ENCODE peak calls at places on chromosomes 16 and 17, in eight cellular contexts. One of them, this sample, is unnamed.

GRCh38 chr17:56773124-56773523 is 60.6 kb downstream of the C17orf67 start:
- DNase-seq in sciatic nerve: no peak
- DNase-seq in T-helper 1 cell: no peak
- DNase-seq in NCI-H2029: no peak
- DNase-seq in stimulated activated effector memory CD8-positive, alpha-beta T cell treated with anti-CD3 and anti-CD28 coated beads, Interleukin-12 subunit alpha, Interleukin-12 subunit beta, amount 100 ng/mL, for 72 hours: no peak
- DNase-seq in GM23248: no peak
- DNase-seq in NCI-H1930: no peak
- DNase-seq in central memory CD4-positive, alpha-beta T cell: no peak
- DNase-seq in this sample: no peak

GRCh38 chr17:32302037-32302436 is 36.4 kb downstream of the RHBDL3 start:
- DNase-seq in NCI-H1930: no peak
- DNase-seq in GM23248: no peak
- DNase-seq in stimulated activated effector memory CD8-positive, alpha-beta T cell treated with anti-CD3 and anti-CD28 coated beads, Interleukin-12 subunit alpha, Interleukin-12 subunit beta, amount 100 ng/mL, for 72 hours: no peak
- DNase-seq in T-helper 1 cell: no peak
- DNase-seq in sciatic nerve: no peak
- DNase-seq in central memory CD4-positive, alpha-beta T cell: no peak
- DNase-seq in NCI-H2029: peak
- DNase-seq in this sample: no peak

GRCh38 chr17:5631958-5632357 is 47.6 kb upstream of the NLRP1 start:
- DNase-seq in NCI-H1930: no peak
- DNase-seq in stimulated activated effector memory CD8-positive, alpha-beta T cell treated with anti-CD3 and anti-CD28 coated beads, Interleukin-12 subunit alpha, Interleukin-12 subunit beta, amount 100 ng/mL, for 72 hours: no peak
- DNase-seq in T-helper 1 cell: no peak
- DNase-seq in NCI-H2029: no peak
- DNase-seq in sciatic nerve: no peak
- DNase-seq in GM23248: peak
- DNase-seq in central memory CD4-positive, alpha-beta T cell: no peak
- DNase-seq in this sample: no peak

GRCh38 chr16:31472559-31473203 is 729 bp downstream of the TGFB1I1 start:
- DNase-seq in stimulated activated effector memory CD8-positive, alpha-beta T cell treated with anti-CD3 and anti-CD28 coated beads, Interleukin-12 subunit alpha, Interleukin-12 subunit beta, amount 100 ng/mL, for 72 hours: no peak
- DNase-seq in NCI-H2029: peak
- DNase-seq in central memory CD4-positive, alpha-beta T cell: peak
- DNase-seq in GM23248: peak
- DNase-seq in T-helper 1 cell: no peak
- DNase-seq in NCI-H1930: peak
- DNase-seq in sciatic nerve: peak
- DNase-seq in this sample: peak

GRCh38 chr17:37717627-37718382 is 27.1 kb downstream of the HNF1B start:
- DNase-seq in central memory CD4-positive, alpha-beta T cell: no peak
- DNase-seq in T-helper 1 cell: no peak
- DNase-seq in NCI-H1930: no peak
- DNase-seq in stimulated activated effector memory CD8-positive, alpha-beta T cell treated with anti-CD3 and anti-CD28 coated beads, Interleukin-12 subunit alpha, Interleukin-12 subunit beta, amount 100 ng/mL, for 72 hours: no peak
- DNase-seq in GM23248: peak
- DNase-seq in sciatic nerve: no peak
- DNase-seq in NCI-H2029: no peak
- DNase-seq in this sample: peak

GRCh38 chr16:85483424-85483823 is 129.7 kb upstream of the GSE1 start:
- DNase-seq in NCI-H2029: peak
- DNase-seq in GM23248: no peak
- DNase-seq in NCI-H1930: no peak
- DNase-seq in T-helper 1 cell: no peak
- DNase-seq in stimulated activated effector memory CD8-positive, alpha-beta T cell treated with anti-CD3 and anti-CD28 coated beads, Interleukin-12 subunit alpha, Interleukin-12 subunit beta, amount 100 ng/mL, for 72 hours: no peak
- DNase-seq in sciatic nerve: no peak
- DNase-seq in central memory CD4-positive, alpha-beta T cell: no peak
- DNase-seq in this sample: no peak

GRCh38 chr17:7886227-7887037 is 2.2 kb upstream of the CHD3 start:
- DNase-seq in NCI-H1930: peak
- DNase-seq in stimulated activated effector memory CD8-positive, alpha-beta T cell treated with anti-CD3 and anti-CD28 coated beads, Interleukin-12 subunit alpha, Interleukin-12 subunit beta, amount 100 ng/mL, for 72 hours: peak
- DNase-seq in sciatic nerve: peak
- DNase-seq in NCI-H2029: no peak
- DNase-seq in central memory CD4-positive, alpha-beta T cell: peak
- DNase-seq in GM23248: peak
- DNase-seq in T-helper 1 cell: peak
- DNase-seq in this sample: peak

GRCh38 chr17:83195330-83196087 is 116.1 kb downstream of the METRNL start:
- DNase-seq in T-helper 1 cell: no peak
- DNase-seq in GM23248: peak
- DNase-seq in central memory CD4-positive, alpha-beta T cell: no peak
- DNase-seq in stimulated activated effector memory CD8-positive, alpha-beta T cell treated with anti-CD3 and anti-CD28 coated beads, Interleukin-12 subunit alpha, Interleukin-12 subunit beta, amount 100 ng/mL, for 72 hours: no peak
- DNase-seq in NCI-H1930: no peak
- DNase-seq in sciatic nerve: peak
- DNase-seq in NCI-H2029: no peak
- DNase-seq in this sample: peak

GRCh38 chr16:1640261-1640956 is 28.2 kb downstream of the CRAMP1 start:
- DNase-seq in central memory CD4-positive, alpha-beta T cell: no peak
- DNase-seq in NCI-H2029: no peak
- DNase-seq in stimulated activated effector memory CD8-positive, alpha-beta T cell treated with anti-CD3 and anti-CD28 coated beads, Interleukin-12 subunit alpha, Interleukin-12 subunit beta, amount 100 ng/mL, for 72 hours: no peak
- DNase-seq in NCI-H1930: no peak
- DNase-seq in T-helper 1 cell: no peak
- DNase-seq in sciatic nerve: no peak
- DNase-seq in GM23248: no peak
- DNase-seq in this sample: no peak

GRCh38 chr17:16877102-16877501 is 94.8 kb downstream of the TNFRSF13B start:
- DNase-seq in sciatic nerve: no peak
- DNase-seq in stimulated activated effector memory CD8-positive, alpha-beta T cell treated with anti-CD3 and anti-CD28 coated beads, Interleukin-12 subunit alpha, Interleukin-12 subunit beta, amount 100 ng/mL, for 72 hours: no peak
- DNase-seq in NCI-H1930: no peak
- DNase-seq in NCI-H2029: no peak
- DNase-seq in T-helper 1 cell: no peak
- DNase-seq in central memory CD4-positive, alpha-beta T cell: no peak
- DNase-seq in GM23248: peak
- DNase-seq in this sample: no peak

GRCh38 chr17:46976626-46977270 is 2.3 kb downstream of the RPRML start:
- DNase-seq in NCI-H1930: no peak
- DNase-seq in sciatic nerve: peak
- DNase-seq in T-helper 1 cell: no peak
- DNase-seq in GM23248: no peak
- DNase-seq in central memory CD4-positive, alpha-beta T cell: no peak
- DNase-seq in stimulated activated effector memory CD8-positive, alpha-beta T cell treated with anti-CD3 and anti-CD28 coated beads, Interleukin-12 subunit alpha, Interleukin-12 subunit beta, amount 100 ng/mL, for 72 hours: no peak
- DNase-seq in NCI-H2029: no peak
- DNase-seq in this sample: no peak

GRCh38 chr16:11762431-11762830 is 19.8 kb upstream of the TXNDC11 start:
- DNase-seq in sciatic nerve: no peak
- DNase-seq in T-helper 1 cell: no peak
- DNase-seq in stimulated activated effector memory CD8-positive, alpha-beta T cell treated with anti-CD3 and anti-CD28 coated beads, Interleukin-12 subunit alpha, Interleukin-12 subunit beta, amount 100 ng/mL, for 72 hours: no peak
- DNase-seq in GM23248: no peak
- DNase-seq in central memory CD4-positive, alpha-beta T cell: no peak
- DNase-seq in NCI-H2029: no peak
- DNase-seq in NCI-H1930: no peak
- DNase-seq in this sample: no peak

GRCh38 chr17:71184716-71185115 is 936.1 kb upstream of the SOX9 start:
- DNase-seq in stimulated activated effector memory CD8-positive, alpha-beta T cell treated with anti-CD3 and anti-CD28 coated beads, Interleukin-12 subunit alpha, Interleukin-12 subunit beta, amount 100 ng/mL, for 72 hours: no peak
- DNase-seq in GM23248: peak
- DNase-seq in T-helper 1 cell: no peak
- DNase-seq in NCI-H1930: no peak
- DNase-seq in central memory CD4-positive, alpha-beta T cell: no peak
- DNase-seq in NCI-H2029: no peak
- DNase-seq in sciatic nerve: no peak
- DNase-seq in this sample: peak

GRCh38 chr17:412211-413015 is 59.8 kb upstream of the RPH3AL start:
- DNase-seq in sciatic nerve: peak
- DNase-seq in T-helper 1 cell: no peak
- DNase-seq in stimulated activated effector memory CD8-positive, alpha-beta T cell treated with anti-CD3 and anti-CD28 coated beads, Interleukin-12 subunit alpha, Interleukin-12 subunit beta, amount 100 ng/mL, for 72 hours: peak
- DNase-seq in NCI-H1930: peak
- DNase-seq in GM23248: peak
- DNase-seq in central memory CD4-positive, alpha-beta T cell: peak
- DNase-seq in NCI-H2029: no peak
- DNase-seq in this sample: peak

GRCh38 chr17:6353161-6353560 is 81.8 kb downstream of the AIPL1 start:
- DNase-seq in NCI-H2029: no peak
- DNase-seq in stimulated activated effector memory CD8-positive, alpha-beta T cell treated with anti-CD3 and anti-CD28 coated beads, Interleukin-12 subunit alpha, Interleukin-12 subunit beta, amount 100 ng/mL, for 72 hours: no peak
- DNase-seq in central memory CD4-positive, alpha-beta T cell: no peak
- DNase-seq in T-helper 1 cell: no peak
- DNase-seq in sciatic nerve: no peak
- DNase-seq in NCI-H1930: no peak
- DNase-seq in GM23248: no peak
- DNase-seq in this sample: no peak